ENCODE peak calls at places on chromosomes 11 and 22, in six cellular contexts. W, N, C, J, S and Y are unnamed samples.

GRCh38 chr11:37841016-37841415 is 1243.0 kb upstream of the RAG2 start:
- DNase-seq in N (no peak), S (no peak), J (no peak), W (peak; percentile 67), C (no peak), Y (no peak)

GRCh38 chr11:62879150-62879549 is 1.5 kb upstream of the SLC3A2 start:
- DNase-seq in C (no peak), W (no peak), J (no peak), S (no peak), N (no peak), Y (no peak)

GRCh38 chr11:19756675-19757475 is 44.2 kb downstream of the NAV2 start:
- DNase-seq in J (no peak), W (peak; percentile 55), C (no peak), N (no peak), S (no peak), Y (no peak)

GRCh38 chr11:128749986-128750385 is 56.1 kb downstream of the FLI1 start:
- DNase-seq in C (no peak), N (no peak), S (no peak), J (no peak), W (no peak), Y (no peak)

GRCh38 chr22:44071760-44072159 is 47.7 kb downstream of the PARVB start:
- DNase-seq in N (no peak), C (no peak), J (no peak), W (no peak), S (no peak), Y (no peak)

GRCh38 chr22:42803454-42803853 is 53.6 kb downstream of the ARFGAP3 start:
- DNase-seq in N (no peak), J (no peak), C (no peak), S (no peak), W (no peak), Y (no peak)

GRCh38 chr11:75834728-75835127 is 19.7 kb downstream of the UVRAG start:
- DNase-seq in S (no peak), C (no peak), N (no peak), J (no peak), W (no peak), Y (no peak)

GRCh38 chr11:73693877-73694525 is 47.6 kb downstream of the PLEKHB1 start:
- DNase-seq in N (no peak), S (no peak), J (no peak), C (no peak), W (no peak), Y (no peak)

GRCh38 chr11:75246673-75247350 is 6.2 kb downstream of the TPBGL start:
- DNase-seq in C (no peak), N (no peak), J (no peak), W (no peak), S (no peak), Y (no peak)

GRCh38 chr11:94139421-94139820 is 10.8 kb downstream of the PANX1 start:
- DNase-seq in S (no peak), J (no peak), N (no peak), C (no peak), W (no peak), Y (no peak)

GRCh38 chr11:5488385-5488784 is at the start of gene OR52D1:
- DNase-seq in S (no peak), C (no peak), W (no peak), N (no peak), J (no peak), Y (no peak)

GRCh38 chr11:19919050-19919561 is 206.5 kb downstream of the NAV2 start:
- DNase-seq in N (no peak), S (peak; percentile 58), C (no peak), J (no peak), W (peak; percentile 100), Y (no peak)

GRCh38 chr11:59559886-59560285 is 48.5 kb downstream of the OR4D9 start:
- DNase-seq in J (no peak), C (peak; percentile 31), W (no peak), N (no peak), S (no peak), Y (peak; percentile 12)

GRCh38 chr22:43313497-43314474 is 29.4 kb downstream of the SCUBE1 start:
- DNase-seq in C (no peak), J (no peak), S (no peak), W (no peak), N (no peak), Y (no peak)

GRCh38 chr11:26244207-26244606 is 87.7 kb upstream of the ANO3 start:
- DNase-seq in S (no peak), N (no peak), J (no peak), C (no peak), W (no peak), Y (no peak)

GRCh38 chr22:50718352-50718709 is 19.7 kb upstream of the ACR start:
- DNase-seq in S (no peak), N (no peak), C (no peak), J (no peak), W (no peak), Y (no peak)
- TF ChIP-seq CTCF in S (no peak), N (no peak), C (no peak), J (no peak), W (no peak), Y (no peak)

DNA sequence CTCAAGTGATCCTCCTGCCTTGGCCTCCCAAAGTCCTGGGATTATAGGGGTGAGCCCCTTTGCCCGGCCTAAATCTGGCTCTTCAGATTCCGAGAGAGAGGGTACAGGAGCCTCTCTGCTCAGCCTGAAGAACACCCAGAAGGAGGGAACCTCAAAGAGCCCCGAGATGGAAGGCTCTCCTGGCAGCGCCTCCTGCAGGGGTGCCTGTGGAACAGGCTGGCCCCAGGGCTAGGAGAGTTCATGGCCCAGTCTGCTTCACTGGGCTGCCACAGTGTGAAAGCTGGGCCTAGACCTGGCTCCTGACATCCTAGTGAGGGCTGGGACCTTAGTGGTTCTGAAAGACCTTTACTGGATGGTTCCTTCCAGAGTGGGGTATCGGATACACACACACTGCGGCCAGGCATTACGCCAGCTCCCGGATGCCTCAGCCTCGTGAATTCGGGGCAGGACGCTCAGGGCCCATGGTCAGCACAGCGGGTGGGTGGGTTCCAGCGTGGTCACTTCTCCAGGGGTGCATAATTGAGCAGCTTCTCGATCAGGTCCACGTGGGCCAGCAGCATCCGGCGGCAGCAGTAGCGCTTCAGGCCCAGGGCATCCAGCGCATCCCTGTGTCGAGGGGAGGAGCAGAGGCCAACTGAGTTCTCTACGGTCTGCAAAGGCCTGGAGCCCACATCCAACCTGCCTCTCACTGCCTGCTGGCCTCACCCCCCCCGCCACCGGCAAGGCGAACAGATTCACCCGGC is 2.3 kb downstream of the POLR2L start:
- DNase-seq in W (no peak), C (no peak), S (no peak), J (no peak), N (no peak), Y (no peak)
- TF ChIP-seq CTCF in W (peak; percentile 23), C (peak; percentile 26), S (no peak), J (peak; percentile 46), N (no peak), Y (no peak)

DNA sequence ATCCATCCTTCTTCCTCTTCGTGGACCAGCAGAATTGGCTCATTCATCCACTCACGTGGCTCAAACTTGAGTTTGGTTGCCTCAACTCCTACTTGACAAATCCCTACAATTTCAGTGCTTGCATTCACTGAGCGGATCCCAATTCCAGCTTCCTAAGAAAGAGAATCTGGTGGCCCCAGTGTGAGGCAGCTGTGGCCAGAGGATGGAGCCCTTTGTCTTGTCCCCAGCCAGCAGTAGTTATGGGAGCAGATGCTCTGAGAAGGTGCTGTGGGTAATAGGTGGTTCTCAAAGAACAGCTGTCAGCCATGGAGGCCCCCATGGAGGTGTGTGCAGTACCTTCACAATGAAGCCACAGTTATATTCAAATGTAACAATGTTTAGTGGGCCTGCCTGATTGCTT is 39.3 kb downstream of the KREMEN1 start:
- DNase-seq in N (no peak), W (no peak), J (no peak), C (no peak), S (no peak), Y (no peak)
- TF ChIP-seq CTCF in N (no peak), W (no peak), J (no peak), C (no peak), S (no peak), Y (no peak)

GRCh38 chr22:18970180-18970947 is 34.3 kb upstream of the PRODH start:
- DNase-seq in S (peak; percentile 47), W (no peak), C (no peak), N (no peak), J (no peak), Y (no peak)
- TF ChIP-seq CTCF in S (peak; percentile 30), W (no peak), C (no peak), N (no peak), J (no peak), Y (no peak)

GRCh38 chr11:9862981-9863380 is 199.1 kb downstream of the SWAP70 start:
- DNase-seq in C (no peak), W (no peak), S (no peak), N (no peak), J (no peak), Y (no peak)
- TF ChIP-seq CTCF in C (no peak), W (no peak), S (no peak), N (no peak), J (no peak), Y (no peak)

GRCh38 chr22:20174785-20175596 is 24.1 kb upstream of the CCDC188 start:
- DNase-seq in C (no peak), J (no peak), N (no peak), S (peak; percentile 55), W (no peak), Y (no peak)
- TF ChIP-seq CTCF in C (peak; percentile 13), J (no peak), N (no peak), S (peak; percentile 47), W (no peak), Y (no peak)

GRCh38 chr22:30250039-30250565 is 3.5 kb upstream of the LIF start:
- DNase-seq in W (no peak), S (no peak), C (no peak), J (no peak), N (no peak), Y (no peak)

GRCh38 chr22:30253205-30253852 is 6.8 kb upstream of the LIF start:
- DNase-seq in N (peak; percentile 84), J (peak; percentile 44), S (peak; percentile 95), W (peak; percentile 69), C (no peak), Y (no peak)

GRCh38 chr22:30250713-30251267 is 4.2 kb upstream of the LIF start:
- DNase-seq in S (peak; percentile 92), C (no peak), W (peak; percentile 80), J (no peak), N (no peak), Y (peak; percentile 80)

GRCh38 chr22:30252411-30253204 is 6.0 kb upstream of the LIF start:
- DNase-seq in N (peak; percentile 73), W (no peak), C (no peak), J (no peak), S (peak; percentile 93), Y (no peak)

DNA sequence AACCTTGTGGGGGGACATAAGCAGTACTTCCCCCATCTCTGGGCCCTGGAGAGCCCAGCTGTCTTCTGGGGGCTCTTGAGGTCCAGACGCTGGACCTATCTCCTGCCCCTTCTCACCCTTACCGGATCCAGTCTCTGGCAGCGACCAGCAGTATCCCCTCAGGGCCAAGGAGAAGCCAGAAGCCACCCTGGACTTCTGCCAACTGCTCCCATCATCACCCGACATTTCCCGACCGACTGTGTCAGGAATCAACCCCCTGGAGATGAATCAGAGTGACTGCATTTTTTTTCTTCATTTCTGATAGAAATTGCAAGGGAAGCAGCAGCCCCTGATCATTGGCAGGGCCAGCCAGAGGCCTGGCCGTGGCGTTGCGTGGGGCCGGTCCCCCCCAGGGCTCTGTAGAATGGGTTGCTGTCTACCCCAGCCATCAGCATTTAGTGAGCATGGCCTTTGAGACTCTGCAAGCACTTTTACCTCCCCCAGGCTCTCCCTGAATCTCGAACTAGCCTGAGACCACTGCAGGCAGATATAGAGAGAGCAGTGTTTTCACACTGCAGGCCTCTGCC is 5.2 kb upstream of the LIF start:
- DNase-seq in C (no peak), S (peak; percentile 49), J (no peak), W (peak; percentile 66), N (no peak), Y (no peak)
- TF ChIP-seq CTCF in C (no peak), S (no peak), J (no peak), W (no peak), N (no peak), Y (no peak)